ENCODE peak calls at places on chromosomes 7 and 10, in five cellular contexts. A is GM04503, U is lower lobe of right lung, T is B cell, D is hepatocyte. O is an unnamed sample.

GRCh38 chr10:126278846-126279245 is 109.4 kb downstream of the ADAM12 start:
- DNase-seq in A (no peak), U (no peak), T (no peak), D (no peak), O (no peak)

GRCh38 chr7:27151945-27152815 is at the start of gene HOXA3:
- DNase-seq in A (no peak), U (peak), T (peak), D (no peak), O (peak)

GRCh38 chr7:151882734-151883133 is 5.8 kb upstream of the PRKAG2 start:
- DNase-seq in A (no peak), U (no peak), T (no peak), D (no peak), O (no peak)

GRCh38 chr10:70265032-70265689 is 18.6 kb downstream of the NPFFR1 start:
- DNase-seq in A (no peak), U (no peak), T (no peak), D (peak), O (peak)

GRCh38 chr7:44196450-44196872 is 4.3 kb upstream of the YKT6 start:
- DNase-seq in A (no peak), U (no peak), T (peak), D (peak), O (peak)

GRCh38 chr10:84329094-84329611 is 764 bp downstream of the CCSER2 start:
- DNase-seq in A (no peak), U (no peak), T (no peak), D (peak), O (peak)

GRCh38 chr10:79068562-79069324 is at the start of gene ZMIZ1:
- DNase-seq in A (peak), U (peak), T (peak), D (peak), O (peak)

GRCh38 chr7:8481752-8482446 is 48.5 kb downstream of the NXPH1 start:
- DNase-seq in A (no peak), U (no peak), T (no peak), D (no peak), O (no peak)

GRCh38 chr10:49179699-49180511 is 8.3 kb downstream of the TMEM273 start:
- DNase-seq in A (no peak), U (no peak), T (peak), D (no peak), O (no peak)

GRCh38 chr10:60282771-60283353 is 106.8 kb downstream of the ANK3 start:
- DNase-seq in A (peak), U (no peak), T (peak), D (peak), O (no peak)

GRCh38 chr7:81256991-81257390 is 338.1 kb upstream of the SEMA3C start:
- DNase-seq in A (no peak), U (no peak), T (no peak), D (no peak), O (peak)

GRCh38 chr10:35735412-35735811 is 93.3 kb upstream of the FZD8 start:
- DNase-seq in A (peak), U (no peak), T (no peak), D (no peak), O (no peak)

GRCh38 chr7:20307901-20308300 is 22.8 kb upstream of the ITGB8 start:
- DNase-seq in A (no peak), U (no peak), T (no peak), D (no peak), O (peak)

GRCh38 chr10:71708301-71708703 is 11.3 kb downstream of the C10orf105 start:
- DNase-seq in A (no peak), U (peak), T (peak), D (peak), O (peak)